ENCODE peak calls at places on chromosomes 13 and 19, in six cellular contexts. V is SK-N-SH, D is H1, U is GM12878, I is HepG2, P is K562. A is an unnamed sample.

GRCh38 chr19:18893573-18894253 is 2.2 kb downstream of the CERS1 start:
- DNase-seq in I (no peak), U (no peak), V (peak), D (no peak), P (no peak), A (no peak)

GRCh38 chr19:5406816-5407215 is 48.4 kb upstream of the ZNRF4 start:
- DNase-seq in V (no peak), I (no peak), U (no peak), D (no peak), P (no peak), A (no peak)

GRCh38 chr19:43605875-43606568 is 5.9 kb upstream of the SRRM5 start:
- DNase-seq in V (no peak), D (no peak), U (no peak), P (peak), I (no peak), A (no peak)

GRCh38 chr19:38321646-38322323 is 2.1 kb downstream of the KCNK6 start:
- DNase-seq in V (no peak), P (peak), I (no peak), U (no peak), D (no peak), A (no peak)

GRCh38 chr13:84940801-84941200 is 858.4 kb downstream of the SLITRK6 start:
- DNase-seq in V (no peak), P (no peak), I (no peak), U (no peak), D (no peak), A (no peak)

GRCh38 chr19:38247126-38247525 is 9.0 kb downstream of the PPP1R14A start:
- DNase-seq in P (no peak), U (no peak), I (no peak), D (no peak), V (no peak), A (no peak)

GRCh38 chr13:50244355-50244912 is 229.2 kb downstream of the KCNRG start:
- DNase-seq in D (no peak), U (no peak), P (no peak), V (no peak), I (peak), A (no peak)

GRCh38 chr19:11377756-11378155 is 3.3 kb downstream of the SWSAP1 start:
- DNase-seq in V (no peak), D (no peak), U (no peak), P (no peak), I (no peak), A (no peak)

GRCh38 chr19:35310331-35310730 is 18.4 kb downstream of the MAG start:
- DNase-seq in V (no peak), I (no peak), P (no peak), D (no peak), U (no peak), A (no peak)

GRCh38 chr13:99968521-99969367 is 2.8 kb downstream of the ZIC5 start:
- DNase-seq in D (no peak), U (no peak), P (no peak), I (no peak), V (peak), A (no peak)

GRCh38 chr13:103100795-103101194 is 34.6 kb upstream of the SLC10A2 start:
- DNase-seq in V (no peak), I (no peak), P (no peak), D (no peak), U (no peak), A (no peak)

GRCh38 chr13:103101902-103102301 is 35.7 kb upstream of the SLC10A2 start:
- DNase-seq in V (no peak), I (no peak), D (no peak), U (no peak), P (no peak), A (no peak)

GRCh38 chr13:103101500-103101899 is 35.3 kb upstream of the SLC10A2 start:
- DNase-seq in P (no peak), U (no peak), V (peak), I (no peak), D (no peak), A (no peak)

GRCh38 chr13:103102482-103102881 is 36.3 kb upstream of the SLC10A2 start:
- DNase-seq in V (no peak), D (no peak), P (no peak), U (no peak), I (no peak), A (no peak)

DNA sequence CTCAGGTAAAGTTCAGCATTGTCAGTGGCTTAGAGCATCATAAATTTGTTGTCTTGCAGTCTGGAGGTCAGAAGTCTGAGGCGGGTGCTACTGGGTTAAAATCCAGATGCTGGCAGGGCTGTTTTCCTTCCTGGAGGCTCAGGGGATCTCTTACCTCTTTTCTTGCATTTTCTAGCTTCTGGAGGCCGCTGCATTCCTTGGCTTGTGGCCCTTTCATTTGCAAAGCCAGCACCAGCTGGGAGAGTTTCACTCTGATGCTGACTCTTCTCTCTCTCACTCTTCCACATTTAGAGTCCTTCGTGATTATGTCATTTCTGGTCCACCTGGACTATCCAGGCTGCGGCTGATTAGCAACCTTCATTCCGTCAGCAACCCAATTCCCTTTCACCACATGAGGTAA is 38.1 kb upstream of the SLC10A2 start:
- DNase-seq in U (no peak), P (no peak), V (no peak), I (no peak), D (peak), A (no peak)
- TF ChIP-seq SIN3A in U (no peak), P (no peak), V (no peak), I (no peak), D (no peak), A (no peak)

GRCh38 chr13:56515441-56515840 is 625.3 kb upstream of the PRR20A start:
- DNase-seq in I (no peak), P (no peak), V (no peak), D (no peak), U (no peak), A (no peak)
- H3K9ac ChIP-seq in I (no peak), P (no peak), V (no peak), D (no peak), U (no peak), A (no peak)

DNA sequence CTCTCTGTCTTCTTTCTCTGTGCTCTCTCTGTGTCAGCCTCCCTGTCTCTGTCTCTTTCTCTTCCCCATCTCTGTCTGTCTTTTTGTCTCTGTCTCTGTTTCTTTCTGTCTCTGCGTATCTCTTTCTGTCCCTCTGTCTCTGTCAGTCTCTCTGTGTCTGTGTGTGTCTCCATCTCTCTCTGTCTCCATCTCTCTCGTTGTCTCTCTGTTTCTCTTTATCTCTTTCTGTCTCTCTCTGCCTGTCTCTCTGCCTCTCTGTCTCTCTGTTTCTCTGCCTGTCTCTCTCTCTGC is 15.6 kb upstream of the TCF3 start:
- DNase-seq in U (no peak), D (no peak), P (no peak), V (no peak), I (no peak), A (no peak)
- H3K4me3 ChIP-seq in U (peak), D (no peak), P (no peak), V (no peak), I (no peak), A (no peak)

GRCh38 chr13:31749929-31750328 is 10.6 kb downstream of the RXFP2 start:
- DNase-seq in V (no peak), D (no peak), I (no peak), P (no peak), U (no peak), A (no peak)
- TF ChIP-seq SIN3A in V (no peak), D (no peak), I (no peak), P (no peak), U (no peak), A (no peak)

GRCh38 chr19:13639342-13639929 is 124.9 kb upstream of the MRI1 start:
- DNase-seq in P (no peak), I (no peak), U (no peak), D (no peak), V (no peak), A (no peak)

GRCh38 chr19:13633522-13633922 is 127.2 kb upstream of the CACNA1A start:
- DNase-seq in I (no peak), P (no peak), V (no peak), U (no peak), D (no peak), A (no peak)

GRCh38 chr19:13637664-13638063 is 126.7 kb upstream of the MRI1 start:
- DNase-seq in I (no peak), U (no peak), V (no peak), P (no peak), D (no peak), A (peak)

GRCh38 chr19:13633109-13633508 is 126.8 kb upstream of the CACNA1A start:
- DNase-seq in I (peak), V (no peak), P (no peak), D (no peak), U (no peak), A (no peak)

DNA sequence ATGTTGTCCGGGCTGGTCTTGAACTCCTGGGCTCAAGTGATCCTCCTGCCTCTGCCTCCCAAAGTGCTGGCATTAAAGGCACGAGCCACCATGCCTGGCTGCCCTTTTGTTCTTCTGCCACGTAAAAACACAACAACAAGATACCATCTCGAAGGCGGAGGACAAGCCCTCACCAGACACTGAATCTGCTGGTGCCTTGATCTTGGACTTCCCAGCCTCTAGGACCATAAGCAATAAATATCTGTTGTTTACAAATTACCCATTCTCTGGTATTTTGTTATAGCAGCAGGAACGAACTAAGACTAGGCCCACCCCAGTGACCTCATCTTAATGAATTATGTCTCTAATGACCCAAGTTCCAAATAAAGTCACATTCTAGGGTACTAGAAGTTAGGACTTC is 128.4 kb upstream of the CACNA1A start:
- DNase-seq in V (no peak), P (no peak), U (no peak), D (no peak), I (no peak), A (no peak)
- H3K9ac ChIP-seq in V (no peak), P (no peak), U (no peak), D (no peak), I (no peak), A (no peak)

DNA sequence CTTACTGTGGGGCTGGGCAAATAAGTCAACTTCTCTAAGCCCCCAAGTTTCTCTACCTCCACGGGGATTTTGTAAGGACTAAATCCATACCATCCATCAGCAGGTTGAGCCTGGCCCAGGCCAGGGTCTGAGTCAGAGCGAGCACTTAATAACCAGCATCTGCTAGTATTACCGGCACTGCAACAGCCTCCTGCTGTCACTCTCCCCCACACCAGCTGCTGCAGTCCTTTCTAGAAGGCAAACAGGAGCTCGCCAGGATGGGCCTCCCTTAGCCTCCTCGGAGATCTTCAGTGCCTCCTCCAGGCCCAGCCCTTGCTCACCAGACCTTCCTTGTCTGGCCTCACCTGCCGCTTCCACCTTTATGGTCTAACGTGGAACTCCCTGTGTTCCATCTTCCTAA is 3.2 kb downstream of the NAPA start:
- DNase-seq in D (no peak), U (no peak), I (no peak), V (no peak), P (no peak), A (no peak)
- H3K4me3 ChIP-seq in D (no peak), U (peak), I (no peak), V (no peak), P (no peak), A (no peak)

DNA sequence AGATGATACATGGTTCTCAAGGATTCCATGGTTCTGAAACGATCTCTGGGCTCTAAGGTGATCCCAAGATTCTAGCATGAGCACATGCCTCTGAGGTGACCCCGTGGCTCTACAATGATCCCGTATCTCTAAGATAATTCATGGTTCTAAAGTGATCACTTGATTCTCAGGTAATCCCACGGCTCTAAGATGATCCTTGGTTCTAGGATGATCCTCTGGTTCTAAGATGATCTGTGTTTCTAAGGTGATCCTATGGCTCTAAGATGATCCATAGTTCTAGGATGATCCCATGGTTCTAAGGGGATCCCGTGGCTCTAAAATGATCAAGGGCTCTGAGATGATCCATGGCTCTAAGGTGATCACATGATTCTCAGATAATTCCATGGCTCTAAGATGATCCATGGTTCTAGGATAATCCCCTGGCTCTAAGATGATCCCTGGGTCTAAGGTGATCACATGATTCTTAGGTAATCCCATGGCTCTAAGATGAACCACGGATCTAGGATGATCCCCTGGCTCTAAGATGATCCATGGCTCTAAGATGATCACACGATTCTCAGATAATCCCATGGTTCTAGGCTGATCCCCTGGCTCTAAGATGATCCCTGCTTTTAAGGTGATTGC is 21.3 kb downstream of the NUMBL start:
- DNase-seq in V (no peak), D (no peak), I (no peak), U (no peak), P (no peak), A (no peak)
- TF ChIP-seq SIN3A in V (no peak), D (no peak), I (no peak), U (no peak), P (no peak), A (no peak)